ENCODE peak calls at places on chromosomes 3 and 15, in ten cellular contexts. X is endothelial cell, Y is kidney, U is glutamatergic neuron, T is neural progenitor cell, A is fibroblast of the aortic adventitia, M is GM10248, F is fibroblast of lung, R is psoas muscle, I is mucosa of descending colon. Q is an unnamed sample.

GRCh38 chr3:146598486-146598885 is 6.7 kb downstream of the PLSCR5 start:
- DNase-seq in A (peak; percentile 13), M (no peak), X (no peak), I (no peak), Y (no peak), R (no peak), F (no peak), T (no peak), U (no peak), Q (no peak)

GRCh38 chr3:141949394-141949793 is 73.0 kb downstream of the ATP1B3 start:
- DNase-seq in M (no peak), X (no peak), A (no peak), U (no peak), R (no peak), I (no peak), F (no peak), T (no peak), Y (no peak), Q (no peak)

GRCh38 chr3:126895178-126896066 is 87.5 kb upstream of the PLXNA1 start:
- DNase-seq in M (no peak), A (peak; percentile 60), U (no peak), Y (no peak), F (peak; percentile 45), R (no peak), X (no peak), I (no peak), T (no peak), Q (no peak)

GRCh38 chr3:166351461-166351860 is 514.2 kb upstream of the BCHE start:
- DNase-seq in I (no peak), T (no peak), X (no peak), Y (no peak), A (no peak), F (no peak), M (no peak), R (no peak), U (no peak), Q (no peak)

GRCh38 chr15:84810073-84810840 is 6.9 kb upstream of the ALPK3 start:
- DNase-seq in R (peak; percentile 47), X (no peak), T (peak; percentile 31), M (no peak), F (peak; percentile 12), A (no peak), Y (no peak), I (no peak), U (peak; percentile 79), Q (no peak)

GRCh38 chr3:107641572-107642307 is 119.0 kb downstream of the BBX start:
- DNase-seq in A (peak; percentile 38), Y (no peak), F (peak; percentile 59), U (no peak), R (no peak), I (no peak), M (no peak), X (no peak), T (no peak), Q (no peak)

GRCh38 chr3:154779571-154779970 is 300.5 kb upstream of the MME start:
- DNase-seq in Y (no peak), I (no peak), A (peak; percentile 65), M (no peak), T (no peak), U (no peak), F (peak; percentile 98), R (no peak), X (no peak), Q (no peak)

GRCh38 chr15:85702321-85703230 is 92.1 kb downstream of the KLHL25 start:
- DNase-seq in U (no peak), I (no peak), A (peak; percentile 54), F (peak; percentile 85), X (no peak), T (peak; percentile 17), Y (no peak), M (no peak), R (no peak), Q (no peak)

GRCh38 chr3:194485471-194485875 is 1.3 kb downstream of the ATP13A3 start:
- DNase-seq in X (no peak), Y (no peak), M (no peak), T (no peak), R (no peak), A (peak; percentile 63), U (no peak), I (no peak), F (no peak), Q (no peak)

GRCh38 chr3:194484614-194485013 is 2.2 kb downstream of the ATP13A3 start:
- DNase-seq in F (no peak), X (no peak), I (no peak), U (no peak), Y (no peak), A (peak; percentile 56), M (no peak), T (no peak), R (no peak), Q (no peak)

GRCh38 chr3:194486540-194487288 is at the start of gene ATP13A3:
- DNase-seq in F (peak; percentile 91), X (peak; percentile 86), Y (peak; percentile 97), R (peak; percentile 92), A (peak; percentile 89), U (peak; percentile 87), M (peak; percentile 97), T (peak; percentile 94), I (peak; percentile 93), Q (peak; percentile 70)

GRCh38 chr3:194487289-194488006 is 646 bp upstream of the ATP13A3 start:
- DNase-seq in T (peak; percentile 28), U (peak; percentile 42), M (peak; percentile 68), Y (peak; percentile 83), I (peak; percentile 75), R (peak; percentile 53), X (peak; percentile 33), A (no peak), F (no peak), Q (no peak)

DNA sequence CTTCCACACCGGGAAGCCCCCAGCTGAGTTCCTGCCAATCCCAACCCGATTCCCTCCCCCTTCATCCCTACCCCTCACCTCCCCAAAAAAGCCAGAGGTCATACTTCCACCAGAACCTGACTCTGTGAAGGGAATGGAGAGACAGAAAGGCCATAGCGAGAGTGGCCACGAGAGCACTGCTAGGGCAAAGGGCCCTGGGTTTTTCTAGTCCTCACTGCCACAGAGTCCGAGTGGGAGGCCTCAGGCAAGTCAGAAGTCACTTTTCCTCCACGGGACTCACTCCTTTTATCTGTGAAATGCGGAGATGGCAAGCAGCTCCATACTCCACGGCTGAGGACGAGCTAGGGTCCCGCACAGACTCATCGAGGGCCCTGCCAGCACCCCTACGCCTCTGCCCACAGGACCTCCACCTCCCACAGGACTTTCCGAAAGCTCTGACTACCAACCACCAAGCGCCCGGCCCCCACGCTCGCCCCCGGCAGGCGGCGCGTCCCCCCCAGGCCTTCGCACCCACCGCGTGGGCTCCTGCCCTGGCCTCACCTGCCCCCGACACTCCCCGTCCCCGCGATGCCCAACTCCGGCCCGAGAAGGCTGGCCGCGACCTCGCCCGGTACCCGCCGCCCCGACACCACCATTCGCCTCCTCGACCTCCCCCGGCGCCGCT is 794 bp downstream of the ATP13A3 start:
- DNase-seq in Y (peak; percentile 88), U (no peak), A (peak; percentile 46), X (peak; percentile 43), I (peak; percentile 77), T (peak; percentile 29), M (peak; percentile 43), R (peak; percentile 50), F (no peak), Q (peak; percentile 19)
- TF ChIP-seq CTCF in Y (no peak), U (no peak), A (peak; percentile 26), X (no peak), I (no peak), T (peak; percentile 27), M (no peak), R (peak; percentile 9), F (no peak), Q (peak; percentile 49)

GRCh38 chr3:33915796-33916589 is 117.6 kb downstream of the PDCD6IP start:
- DNase-seq in R (no peak), M (peak; percentile 28), U (no peak), I (no peak), T (peak; percentile 40), F (peak; percentile 51), A (peak; percentile 52), X (no peak), Y (no peak), Q (no peak)
- TF ChIP-seq CTCF in R (no peak), M (peak; percentile 35), U (no peak), I (no peak), T (peak; percentile 34), F (peak; percentile 70), A (peak; percentile 48), X (no peak), Y (no peak), Q (no peak)

DNA sequence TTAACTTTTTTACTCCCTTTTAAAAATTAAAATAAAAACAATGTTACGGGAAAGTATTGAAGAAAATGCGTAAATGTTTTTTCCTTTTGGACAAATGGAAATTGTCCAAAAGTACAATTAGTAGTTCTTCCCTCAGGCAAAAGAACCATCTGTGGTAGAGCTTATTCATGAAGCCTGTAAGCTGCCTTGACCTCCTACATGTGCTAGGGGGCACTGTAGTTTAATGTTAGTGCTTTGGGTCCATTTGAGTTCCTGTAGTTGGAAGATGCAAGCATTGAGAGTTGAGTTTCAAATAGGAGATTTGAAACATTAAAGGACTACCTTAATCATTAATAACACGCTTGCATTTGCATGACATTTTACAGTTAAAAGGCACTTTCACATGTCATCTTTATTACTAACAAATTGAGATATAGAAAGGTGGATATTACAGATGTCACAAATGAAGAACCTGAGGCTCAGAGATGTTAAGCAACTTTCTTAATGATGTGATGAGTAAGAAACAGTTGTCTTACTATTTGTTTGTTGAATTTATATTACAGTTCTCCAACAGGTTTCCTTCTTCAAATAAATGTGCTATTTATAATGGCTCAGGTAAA is 1.8 kb upstream of the ZNF385D start:
- DNase-seq in F (peak; percentile 84), Y (no peak), T (peak; percentile 74), I (no peak), R (no peak), M (peak; percentile 17), X (peak; percentile 7), U (no peak), A (peak; percentile 75), Q (no peak)
- TF ChIP-seq CTCF in F (peak; percentile 75), Y (peak; percentile 58), T (peak; percentile 80), I (no peak), R (peak; percentile 70), M (peak; percentile 29), X (peak; percentile 56), U (peak; percentile 66), A (peak; percentile 76), Q (peak; percentile 60)

GRCh38 chr3:12545473-12545791 is at the start of gene MKRN2OS:
- DNase-seq in F (no peak), Y (no peak), R (no peak), X (no peak), M (no peak), T (peak; percentile 67), A (no peak), U (no peak), I (peak; percentile 67), Q (peak; percentile 18)

GRCh38 chr3:12536423-12536822 is 8.9 kb downstream of the MKRN2OS start:
- DNase-seq in U (no peak), Y (no peak), X (no peak), M (no peak), T (no peak), R (no peak), F (peak; percentile 54), I (no peak), A (peak; percentile 22), Q (no peak)

GRCh38 chr3:12544652-12545472 is 437 bp downstream of the MKRN2OS start:
- DNase-seq in I (no peak), R (no peak), U (no peak), Y (no peak), M (no peak), A (no peak), T (no peak), X (no peak), F (no peak), Q (no peak)

DNA sequence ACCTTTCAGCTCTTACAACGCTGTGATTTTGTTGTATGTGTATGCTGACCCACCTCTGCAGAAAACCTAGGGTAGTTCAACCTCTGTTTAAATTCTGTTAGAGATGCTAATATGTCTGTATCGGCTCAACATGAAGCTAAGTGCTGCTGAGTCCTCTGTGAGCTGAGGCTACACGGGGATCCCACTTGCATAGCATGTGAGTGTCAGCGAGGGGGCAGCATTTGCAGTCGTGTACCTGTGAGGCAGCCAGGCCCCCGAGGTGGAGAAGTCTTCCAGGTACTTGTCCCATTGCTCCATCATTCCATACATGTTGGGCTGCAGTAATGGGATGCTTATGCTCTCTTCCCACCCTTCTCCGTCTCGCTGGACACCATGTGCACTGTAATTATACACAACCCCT is 3.7 kb downstream of the MKRN2OS start:
- DNase-seq in M (no peak), F (no peak), A (no peak), X (no peak), Y (no peak), T (peak; percentile 50), I (no peak), R (no peak), U (peak; percentile 36), Q (no peak)
- TF ChIP-seq CTCF in M (no peak), F (no peak), A (peak; percentile 5), X (no peak), Y (peak; percentile 4), T (peak; percentile 49), I (no peak), R (peak; percentile 15), U (no peak), Q (peak; percentile 52)